ENCODE peak calls at places on chromosome 2, in nine cellular contexts. E is foreskin keratinocyte, Y is lower lobe of right lung, D is heart left ventricle, L is IMR-90, T is A549, B is psoas muscle, G is Panc1, C is upper lobe of right lung. W is an unnamed sample.
A peak's percentile ranks its signal among the peaks of the same experiment; 100 is the strongest.

GRCh38 chr2:199704358-199705238 is 146.4 kb downstream of the FTCDNL1 start:
- ATAC-seq in T (peak; percentile 94), Y (peak; percentile 87), B (peak; percentile 77), C (peak; percentile 93), L (peak; percentile 98), D (no peak), E (peak; percentile 80), G (peak; percentile 91), W (no peak)

GRCh38 chr2:78644849-78645248 is 380.7 kb upstream of the REG3G start:
- ATAC-seq in G (no peak), C (no peak), T (no peak), E (no peak), D (no peak), Y (no peak), L (no peak), B (peak; percentile 89), W (no peak)

GRCh38 chr2:160126315-160126714 is 63.9 kb upstream of the PLA2R1 start:
- ATAC-seq in T (no peak), L (no peak), C (no peak), B (no peak), G (no peak), D (no peak), E (no peak), Y (no peak), W (no peak)

GRCh38 chr2:191335875-191336464 is 90.8 kb downstream of the MYO1B start:
- ATAC-seq in Y (no peak), C (no peak), T (no peak), B (no peak), E (no peak), G (no peak), D (no peak), L (no peak), W (no peak)

GRCh38 chr2:200125463-200125862 is 170.1 kb downstream of the MAIP1 start:
- ATAC-seq in G (no peak), L (no peak), Y (no peak), E (no peak), T (no peak), B (no peak), C (no peak), D (no peak), W (no peak)

GRCh38 chr2:203535784-203536590 is 886 bp upstream of the RAPH1 start:
- ATAC-seq in L (no peak), Y (peak; percentile 51), E (no peak), D (no peak), G (no peak), B (no peak), C (peak; percentile 7), T (no peak), W (no peak)

GRCh38 chr2:40129725-40130124 is 322.2 kb downstream of the SLC8A1 start:
- ATAC-seq in L (no peak), G (no peak), C (no peak), Y (no peak), B (no peak), E (no peak), T (no peak), D (peak; percentile 88), W (no peak)

GRCh38 chr2:179591690-179592089 is 269.7 kb downstream of the ZNF385B start:
- ATAC-seq in Y (no peak), G (no peak), E (no peak), B (no peak), T (no peak), D (no peak), L (peak; percentile 12), C (no peak), W (no peak)

GRCh38 chr2:226187601-226188000 is 612.0 kb downstream of the IRS1 start:
- ATAC-seq in C (no peak), Y (no peak), T (no peak), B (no peak), G (no peak), D (no peak), L (peak; percentile 61), E (no peak), W (no peak)

GRCh38 chr2:65576861-65577601 is 144.6 kb upstream of the SPRED2 start:
- ATAC-seq in T (peak; percentile 95), G (peak; percentile 90), C (peak; percentile 25), B (peak; percentile 60), D (no peak), L (peak; percentile 86), Y (no peak), E (peak; percentile 95), W (no peak)

GRCh38 chr2:223949241-223949640 is 4.1 kb upstream of the WDFY1 start:
- ATAC-seq in D (no peak), L (no peak), G (no peak), C (no peak), T (no peak), E (no peak), Y (no peak), B (no peak), W (no peak)

GRCh38 chr2:45731146-45731545 is 79.7 kb downstream of the PRKCE start:
- ATAC-seq in T (no peak), B (no peak), G (no peak), E (no peak), C (no peak), Y (no peak), L (no peak), D (no peak), W (no peak)

GRCh38 chr2:1976725-1977416 is 232.6 kb upstream of the PXDN start:
- ATAC-seq in B (no peak), D (peak; percentile 70), E (no peak), C (no peak), Y (no peak), L (no peak), T (no peak), G (no peak), W (no peak)

GRCh38 chr2:186533717-186534116 is 47.7 kb downstream of the ZC3H15 start:
- ATAC-seq in E (no peak), C (no peak), B (no peak), T (no peak), L (no peak), D (no peak), Y (peak; percentile 24), G (no peak), W (no peak)

DNA sequence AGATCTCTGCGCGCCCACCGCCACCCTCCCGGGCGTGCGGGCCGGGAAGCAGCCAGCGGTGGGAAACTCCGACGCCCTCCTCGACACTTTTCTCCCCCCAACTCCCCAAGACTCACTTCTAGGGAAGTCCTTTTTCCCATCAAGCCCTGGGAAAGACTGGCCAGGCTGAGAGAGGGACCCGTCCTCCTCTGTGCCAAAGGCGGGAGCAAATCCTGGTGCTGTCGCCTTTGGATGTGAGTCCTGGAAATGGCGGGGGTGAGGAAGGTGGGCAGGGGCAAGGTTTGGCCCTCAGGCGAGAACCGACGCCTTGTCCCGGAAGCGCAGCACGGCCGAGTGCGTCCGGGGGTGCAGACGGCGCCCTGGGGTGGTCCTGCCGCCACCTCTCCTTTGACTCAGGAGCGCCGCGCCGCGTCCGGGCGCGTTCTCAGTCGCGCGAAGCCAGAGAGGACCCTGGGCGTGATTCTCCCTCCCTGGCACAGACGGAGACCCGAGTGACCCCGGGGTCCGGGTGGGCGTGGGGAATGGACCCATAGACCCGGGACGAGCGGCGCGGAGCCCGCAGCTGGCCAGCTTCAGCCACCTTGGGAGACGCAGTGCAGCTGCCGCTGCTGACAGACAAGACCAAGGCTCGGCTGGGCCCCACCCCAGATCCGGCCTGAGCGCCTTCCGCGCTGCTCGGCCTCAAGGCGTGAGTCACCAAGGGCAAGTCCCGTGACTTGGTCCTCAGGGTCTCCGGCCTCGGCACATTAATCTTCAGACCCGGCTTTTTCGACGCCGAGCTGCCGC is 3.5 kb upstream of the LBX2 start:
- ATAC-seq in L (peak; percentile 60), E (peak; percentile 37), C (peak; percentile 69), Y (peak; percentile 66), D (peak; percentile 73), B (no peak), G (peak; percentile 56), T (peak; percentile 30), W (peak; percentile 63)
- TF ChIP-seq CTCF in L (peak; percentile 20), E (peak; percentile 55), C (peak; percentile 33), Y (peak; percentile 24), D (peak; percentile 7), B (no peak), G (peak; percentile 85), T (peak; percentile 43), W (no peak)

GRCh38 chr2:210539035-210539434 is 17.4 kb upstream of the CPS1 start:
- ATAC-seq in E (no peak), L (no peak), Y (no peak), C (no peak), T (no peak), G (no peak), B (no peak), D (no peak), W (no peak)

GRCh38 chr2:210539578-210540416 is 16.6 kb upstream of the CPS1 start:
- ATAC-seq in C (no peak), E (no peak), T (no peak), B (no peak), D (no peak), G (no peak), Y (no peak), L (no peak), W (no peak)

GRCh38 chr2:210540471-210541257 is 15.7 kb upstream of the CPS1 start:
- ATAC-seq in B (no peak), E (no peak), G (no peak), Y (peak; percentile 9), L (no peak), C (no peak), T (no peak), D (no peak), W (no peak)

GRCh38 chr2:210544191-210544590 is 12.2 kb upstream of the CPS1 start:
- ATAC-seq in D (no peak), T (no peak), C (no peak), Y (no peak), B (no peak), G (no peak), E (peak; percentile 55), L (no peak), W (no peak)

DNA sequence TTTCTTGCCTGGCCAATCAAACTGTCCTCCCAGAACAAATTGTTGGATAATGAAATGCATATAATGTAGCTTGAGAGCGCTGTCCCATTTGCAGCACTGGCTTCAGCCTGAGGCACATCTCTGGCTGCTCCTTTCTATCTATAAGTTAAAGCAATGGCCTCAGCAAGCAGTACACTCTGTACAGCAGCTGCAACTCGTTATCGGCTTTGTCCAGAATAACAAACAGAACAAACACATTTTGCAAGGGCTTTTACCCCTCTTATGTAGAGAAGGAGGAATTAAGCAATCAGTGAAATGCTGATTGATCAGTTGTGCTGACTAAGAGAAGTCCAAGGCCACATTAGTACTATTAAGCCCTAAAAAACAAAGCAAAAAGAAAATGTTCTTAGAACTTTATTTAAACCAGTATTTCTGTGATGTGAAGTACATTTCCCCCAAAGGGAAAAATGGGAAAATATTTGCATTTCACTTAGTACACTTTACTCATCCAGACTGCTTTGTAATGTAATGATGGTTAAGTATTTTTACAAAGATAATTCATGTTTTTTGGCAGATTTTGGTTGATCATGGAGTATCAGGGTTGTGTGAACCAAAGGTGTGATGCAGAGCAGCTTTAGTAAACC is 15.0 kb upstream of the CPS1 start:
- ATAC-seq in G (no peak), T (no peak), B (no peak), C (peak; percentile 49), Y (peak; percentile 62), D (no peak), E (no peak), L (peak; percentile 35), W (no peak)
- H3K27ac ChIP-seq in G (no peak overlapping the region), T (peak overlapping the region; percentile 17), B (no peak overlapping the region), C (no peak overlapping the region), Y (no peak overlapping the region), D (no peak overlapping the region), E (no peak overlapping the region), L (no peak overlapping the region), W (no peak overlapping the region)

GRCh38 chr2:196468394-196468793 is 171.1 kb upstream of the CCDC150 start:
- ATAC-seq in B (no peak), E (no peak), L (no peak), T (no peak), Y (no peak), G (no peak), D (no peak), C (no peak), W (no peak)
- TF ChIP-seq CTCF in B (no peak), E (no peak), L (peak; percentile 3), T (no peak), Y (no peak), G (peak; percentile 35), D (no peak), C (no peak), W (no peak)

GRCh38 chr2:177241771-177242135 is 22.8 kb downstream of the NFE2L2 start:
- ATAC-seq in G (peak; percentile 11), B (peak; percentile 20), C (no peak), L (no peak), E (peak; percentile 55), D (no peak), T (no peak), Y (no peak), W (no peak)
- H3K27ac ChIP-seq in G (peak overlapping the region; percentile 94), B (peak overlapping the region; percentile 89), C (peak overlapping the region; percentile 81), L (peak overlapping the region; percentile 98), E (peak overlapping the region; percentile 34), D (peak overlapping the region; percentile 73), T (peak overlapping the region; percentile 86), Y (peak overlapping the region; percentile 78), W (peak overlapping the region; percentile 92)